ENCODE peak calls at places on chromosomes 13 and 19, in eight cellular contexts. One of them, this sample, is unnamed.

GRCh38 chr13:110885516-110885915 is 29.4 kb downstream of the ANKRD10 start:
- DNase-seq in midbrain: no peak
- DNase-seq in D721Med: no peak
- DNase-seq in stimulated activated CD4-positive, alpha-beta T cell treated with anti-CD3 and anti-CD28 coated beads, Interleukin-12 subunit alpha, Interleukin-12 subunit beta, amount 100 ng/mL, for 24 hours: no peak
- DNase-seq in NB4: no peak
- DNase-seq in SW480: no peak
- DNase-seq in COR-L47: no peak
- DNase-seq in adrenal gland: no peak
- DNase-seq in this sample: no peak

GRCh38 chr19:38044267-38045111 is 137.5 kb downstream of the SIPA1L3 start:
- DNase-seq in stimulated activated CD4-positive, alpha-beta T cell treated with anti-CD3 and anti-CD28 coated beads, Interleukin-12 subunit alpha, Interleukin-12 subunit beta, amount 100 ng/mL, for 24 hours: no peak
- DNase-seq in SW480: no peak
- DNase-seq in NB4: no peak
- DNase-seq in adrenal gland: no peak
- DNase-seq in D721Med: no peak
- DNase-seq in COR-L47: no peak
- DNase-seq in midbrain: no peak
- DNase-seq in this sample: no peak

GRCh38 chr13:23578411-23579071 is 8.3 kb downstream of the TNFRSF19 start:
- DNase-seq in D721Med: no peak
- DNase-seq in adrenal gland: peak; percentile 57
- DNase-seq in stimulated activated CD4-positive, alpha-beta T cell treated with anti-CD3 and anti-CD28 coated beads, Interleukin-12 subunit alpha, Interleukin-12 subunit beta, amount 100 ng/mL, for 24 hours: peak; percentile 39
- DNase-seq in SW480: peak; percentile 83
- DNase-seq in midbrain: peak; percentile 21
- DNase-seq in COR-L47: peak; percentile 54
- DNase-seq in NB4: peak; percentile 71
- DNase-seq in this sample: peak; percentile 32

GRCh38 chr19:17338440-17339078 is 1.2 kb downstream of the GTPBP3 start:
- DNase-seq in midbrain: no peak
- DNase-seq in SW480: no peak
- DNase-seq in D721Med: no peak
- DNase-seq in adrenal gland: peak; percentile 45
- DNase-seq in stimulated activated CD4-positive, alpha-beta T cell treated with anti-CD3 and anti-CD28 coated beads, Interleukin-12 subunit alpha, Interleukin-12 subunit beta, amount 100 ng/mL, for 24 hours: no peak
- DNase-seq in COR-L47: no peak
- DNase-seq in NB4: no peak
- DNase-seq in this sample: no peak

GRCh38 chr13:111908391-111908790 is 158.6 kb upstream of the SOX1 start:
- DNase-seq in COR-L47: no peak
- DNase-seq in midbrain: no peak
- DNase-seq in stimulated activated CD4-positive, alpha-beta T cell treated with anti-CD3 and anti-CD28 coated beads, Interleukin-12 subunit alpha, Interleukin-12 subunit beta, amount 100 ng/mL, for 24 hours: no peak
- DNase-seq in adrenal gland: no peak
- DNase-seq in NB4: no peak
- DNase-seq in SW480: no peak
- DNase-seq in D721Med: no peak
- DNase-seq in this sample: no peak

GRCh38 chr19:2059422-2060201 is 8.6 kb upstream of the MKNK2 start:
- DNase-seq in D721Med: no peak
- DNase-seq in SW480: peak; percentile 90
- DNase-seq in COR-L47: no peak
- DNase-seq in NB4: peak; percentile 25
- DNase-seq in adrenal gland: peak; percentile 95
- DNase-seq in midbrain: peak; percentile 60
- DNase-seq in stimulated activated CD4-positive, alpha-beta T cell treated with anti-CD3 and anti-CD28 coated beads, Interleukin-12 subunit alpha, Interleukin-12 subunit beta, amount 100 ng/mL, for 24 hours: no peak
- DNase-seq in this sample: peak; percentile 75

GRCh38 chr19:23283925-23284324 is 33.7 kb upstream of the ZNF724 start:
- DNase-seq in D721Med: no peak
- DNase-seq in NB4: peak; percentile 78
- DNase-seq in COR-L47: peak; percentile 9
- DNase-seq in stimulated activated CD4-positive, alpha-beta T cell treated with anti-CD3 and anti-CD28 coated beads, Interleukin-12 subunit alpha, Interleukin-12 subunit beta, amount 100 ng/mL, for 24 hours: peak; percentile 28
- DNase-seq in midbrain: peak; percentile 2
- DNase-seq in SW480: no peak
- DNase-seq in adrenal gland: peak; percentile 41
- DNase-seq in this sample: peak; percentile 21

GRCh38 chr19:49814010-49814409 is 918 bp upstream of the FUZ start:
- DNase-seq in stimulated activated CD4-positive, alpha-beta T cell treated with anti-CD3 and anti-CD28 coated beads, Interleukin-12 subunit alpha, Interleukin-12 subunit beta, amount 100 ng/mL, for 24 hours: no peak
- DNase-seq in adrenal gland: no peak
- DNase-seq in COR-L47: no peak
- DNase-seq in SW480: no peak
- DNase-seq in midbrain: no peak
- DNase-seq in D721Med: no peak
- DNase-seq in NB4: no peak
- DNase-seq in this sample: no peak

GRCh38 chr13:42478531-42479156 is 95.3 kb upstream of the TNFSF11 start:
- DNase-seq in stimulated activated CD4-positive, alpha-beta T cell treated with anti-CD3 and anti-CD28 coated beads, Interleukin-12 subunit alpha, Interleukin-12 subunit beta, amount 100 ng/mL, for 24 hours: no peak
- DNase-seq in NB4: peak; percentile 18
- DNase-seq in COR-L47: no peak
- DNase-seq in adrenal gland: no peak
- DNase-seq in midbrain: no peak
- DNase-seq in D721Med: no peak
- DNase-seq in SW480: peak; percentile 11
- DNase-seq in this sample: no peak

GRCh38 chr13:51717786-51718398 is 86.1 kb downstream of the DHRS12 start:
- DNase-seq in SW480: no peak
- DNase-seq in NB4: no peak
- DNase-seq in midbrain: no peak
- DNase-seq in stimulated activated CD4-positive, alpha-beta T cell treated with anti-CD3 and anti-CD28 coated beads, Interleukin-12 subunit alpha, Interleukin-12 subunit beta, amount 100 ng/mL, for 24 hours: no peak
- DNase-seq in D721Med: no peak
- DNase-seq in adrenal gland: no peak
- DNase-seq in COR-L47: no peak
- DNase-seq in this sample: no peak

GRCh38 chr13:25489238-25489637 is 117.5 kb downstream of the ATP8A2 start:
- DNase-seq in midbrain: peak; percentile 20
- DNase-seq in stimulated activated CD4-positive, alpha-beta T cell treated with anti-CD3 and anti-CD28 coated beads, Interleukin-12 subunit alpha, Interleukin-12 subunit beta, amount 100 ng/mL, for 24 hours: no peak
- DNase-seq in COR-L47: peak; percentile 42
- DNase-seq in adrenal gland: peak; percentile 17
- DNase-seq in SW480: no peak
- DNase-seq in D721Med: no peak
- DNase-seq in NB4: no peak
- DNase-seq in this sample: peak; percentile 20

GRCh38 chr19:46454244-46454643 is 17.1 kb downstream of the PNMA8A start:
- DNase-seq in NB4: no peak
- DNase-seq in adrenal gland: no peak
- DNase-seq in D721Med: no peak
- DNase-seq in midbrain: no peak
- DNase-seq in SW480: no peak
- DNase-seq in stimulated activated CD4-positive, alpha-beta T cell treated with anti-CD3 and anti-CD28 coated beads, Interleukin-12 subunit alpha, Interleukin-12 subunit beta, amount 100 ng/mL, for 24 hours: no peak
- DNase-seq in COR-L47: no peak
- DNase-seq in this sample: no peak

GRCh38 chr13:110628952-110629701 is 13.8 kb downstream of the NAXD start:
- DNase-seq in midbrain: no peak
- DNase-seq in COR-L47: no peak
- DNase-seq in D721Med: no peak
- DNase-seq in NB4: no peak
- DNase-seq in stimulated activated CD4-positive, alpha-beta T cell treated with anti-CD3 and anti-CD28 coated beads, Interleukin-12 subunit alpha, Interleukin-12 subunit beta, amount 100 ng/mL, for 24 hours: no peak
- DNase-seq in adrenal gland: no peak
- DNase-seq in SW480: no peak
- DNase-seq in this sample: no peak

GRCh38 chr13:30376426-30377311 is 45.6 kb upstream of the UBE2L5 start:
- DNase-seq in COR-L47: no peak
- DNase-seq in D721Med: no peak
- DNase-seq in NB4: peak; percentile 86
- DNase-seq in midbrain: no peak
- DNase-seq in adrenal gland: no peak
- DNase-seq in stimulated activated CD4-positive, alpha-beta T cell treated with anti-CD3 and anti-CD28 coated beads, Interleukin-12 subunit alpha, Interleukin-12 subunit beta, amount 100 ng/mL, for 24 hours: no peak
- DNase-seq in SW480: peak; percentile 48
- DNase-seq in this sample: no peak

GRCh38 chr19:49761625-49762311 is 1.3 kb downstream of the TSKS start:
- DNase-seq in NB4: peak; percentile 91
- DNase-seq in stimulated activated CD4-positive, alpha-beta T cell treated with anti-CD3 and anti-CD28 coated beads, Interleukin-12 subunit alpha, Interleukin-12 subunit beta, amount 100 ng/mL, for 24 hours: no peak
- DNase-seq in midbrain: no peak
- DNase-seq in SW480: no peak
- DNase-seq in D721Med: no peak
- DNase-seq in COR-L47: no peak
- DNase-seq in adrenal gland: no peak
- DNase-seq in this sample: no peak

GRCh38 chr13:49219647-49220034 is 497 bp upstream of the MLNR start:
- DNase-seq in midbrain: no peak
- DNase-seq in SW480: peak; percentile 61
- DNase-seq in D721Med: peak; percentile 74
- DNase-seq in NB4: no peak
- DNase-seq in stimulated activated CD4-positive, alpha-beta T cell treated with anti-CD3 and anti-CD28 coated beads, Interleukin-12 subunit alpha, Interleukin-12 subunit beta, amount 100 ng/mL, for 24 hours: no peak
- DNase-seq in COR-L47: no peak
- DNase-seq in adrenal gland: no peak
- DNase-seq in this sample: no peak

This sample was measured in globus pallidus.